ENCODE peak calls at places on chromosome 15, in six cellular contexts. One of them, this sample, is unnamed.

GRCh38 chr15:58903232-58903631 is 30.2 kb downstream of the SLTM start:
- DNase-seq in HCT116: no peak
- DNase-seq in natural killer cell: no peak
- DNase-seq in brain microvascular endothelial cell: peak; percentile 65
- DNase-seq in GM20000: no peak
- DNase-seq in A549: no peak
- DNase-seq in this sample: no peak

GRCh38 chr15:65987100-65987499 is 117.8 kb downstream of the RAB11A start:
- DNase-seq in A549: no peak
- DNase-seq in GM20000: no peak
- DNase-seq in HCT116: no peak
- DNase-seq in brain microvascular endothelial cell: no peak
- DNase-seq in natural killer cell: no peak
- DNase-seq in this sample: no peak

GRCh38 chr15:95653361-95653805 is 677.1 kb upstream of the NR2F2 start:
- DNase-seq in HCT116: no peak
- DNase-seq in GM20000: no peak
- DNase-seq in natural killer cell: no peak
- DNase-seq in brain microvascular endothelial cell: peak; percentile 38
- DNase-seq in A549: no peak
- DNase-seq in this sample: no peak

GRCh38 chr15:20348900-20349773 is 192.5 kb downstream of the GOLGA6L6 start:
- DNase-seq in A549: no peak
- DNase-seq in HCT116: no peak
- DNase-seq in GM20000: peak; percentile 45
- DNase-seq in brain microvascular endothelial cell: no peak
- DNase-seq in natural killer cell: peak; percentile 51
- DNase-seq in this sample: no peak

GRCh38 chr15:66220587-66220986 is 33.0 kb downstream of the MEGF11 start:
- DNase-seq in brain microvascular endothelial cell: no peak
- DNase-seq in GM20000: no peak
- DNase-seq in HCT116: no peak
- DNase-seq in A549: no peak
- DNase-seq in natural killer cell: no peak
- DNase-seq in this sample: no peak

GRCh38 chr15:66594344-66594743 is 28.5 kb upstream of the LCTL start:
- DNase-seq in A549: no peak
- DNase-seq in brain microvascular endothelial cell: no peak
- DNase-seq in natural killer cell: no peak
- DNase-seq in HCT116: no peak
- DNase-seq in GM20000: no peak
- DNase-seq in this sample: no peak

GRCh38 chr15:45122719-45123118 is 7.0 kb downstream of the DUOXA1 start:
- DNase-seq in HCT116: no peak
- DNase-seq in brain microvascular endothelial cell: no peak
- DNase-seq in natural killer cell: no peak
- DNase-seq in A549: no peak
- DNase-seq in GM20000: no peak
- DNase-seq in this sample: no peak

GRCh38 chr15:75045332-75046015 is 22.1 kb downstream of the PPCDC start:
- DNase-seq in HCT116: no peak
- DNase-seq in brain microvascular endothelial cell: no peak
- DNase-seq in natural killer cell: no peak
- DNase-seq in GM20000: no peak
- DNase-seq in A549: no peak
- DNase-seq in this sample: no peak

GRCh38 chr15:48955370-48955769 is 8.3 kb downstream of the SHC4 start:
- DNase-seq in natural killer cell: no peak
- DNase-seq in A549: no peak
- DNase-seq in brain microvascular endothelial cell: no peak
- DNase-seq in GM20000: no peak
- DNase-seq in HCT116: no peak
- DNase-seq in this sample: no peak

GRCh38 chr15:63941698-63942465 is 104.4 kb downstream of the DAPK2 start:
- DNase-seq in natural killer cell: no peak
- DNase-seq in brain microvascular endothelial cell: no peak
- DNase-seq in A549: no peak
- DNase-seq in GM20000: no peak
- DNase-seq in HCT116: no peak
- DNase-seq in this sample: no peak

GRCh38 chr15:63940956-63941620 is 105.2 kb downstream of the DAPK2 start:
- DNase-seq in A549: no peak
- DNase-seq in brain microvascular endothelial cell: no peak
- DNase-seq in GM20000: no peak
- DNase-seq in HCT116: no peak
- DNase-seq in natural killer cell: no peak
- DNase-seq in this sample: no peak

GRCh38 chr15:63943829-63944680 is 102.2 kb downstream of the DAPK2 start:
- DNase-seq in brain microvascular endothelial cell: no peak
- DNase-seq in A549: no peak
- DNase-seq in HCT116: no peak
- DNase-seq in natural killer cell: no peak
- DNase-seq in GM20000: no peak
- DNase-seq in this sample: no peak

GRCh38 chr15:63944681-63944955 is 101.7 kb downstream of the DAPK2 start:
- DNase-seq in HCT116: no peak
- DNase-seq in A549: no peak
- DNase-seq in brain microvascular endothelial cell: no peak
- DNase-seq in GM20000: no peak
- DNase-seq in natural killer cell: no peak
- DNase-seq in this sample: no peak

GRCh38 chr15:63942486-63943365 is 103.6 kb downstream of the DAPK2 start:
- DNase-seq in natural killer cell: no peak
- DNase-seq in GM20000: no peak
- DNase-seq in A549: no peak
- DNase-seq in HCT116: no peak
- DNase-seq in brain microvascular endothelial cell: no peak
- DNase-seq in this sample: no peak
- TF ChIP-seq CTCF in natural killer cell: no peak
- TF ChIP-seq CTCF in GM20000: no peak
- TF ChIP-seq CTCF in A549: no peak
- TF ChIP-seq CTCF in HCT116: no peak
- TF ChIP-seq CTCF in brain microvascular endothelial cell: no peak
- TF ChIP-seq CTCF in this sample: no peak

DNA sequence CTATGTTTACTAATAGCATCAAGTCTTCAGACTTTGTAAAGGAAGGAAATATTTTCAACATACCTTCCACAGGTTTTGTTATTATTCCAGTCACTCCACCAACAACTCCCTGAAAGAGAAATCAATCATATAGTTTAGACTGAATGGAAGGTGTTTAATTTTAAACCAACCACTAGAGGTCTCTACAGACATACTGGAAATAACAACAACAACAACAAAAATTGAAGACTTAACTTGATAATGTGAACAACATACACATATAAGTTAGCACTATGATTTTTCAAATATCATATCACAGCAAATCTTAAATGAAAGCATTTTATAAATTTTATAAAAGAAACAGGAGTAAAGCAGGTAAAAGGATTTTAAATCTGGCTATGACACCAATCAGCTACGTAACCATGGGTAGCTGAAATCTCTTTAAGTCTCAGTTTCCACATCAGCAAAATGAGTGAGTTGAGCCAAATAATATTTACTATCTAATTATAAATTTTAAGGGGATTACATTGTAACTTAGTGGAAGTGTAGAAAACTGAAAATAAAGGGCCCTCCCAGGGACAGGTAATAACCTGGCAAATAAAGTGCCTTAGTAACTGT is 188.2 kb downstream of the VPS13C start:
- DNase-seq in A549: peak; percentile 27
- DNase-seq in GM20000: peak; percentile 8
- DNase-seq in natural killer cell: no peak
- DNase-seq in brain microvascular endothelial cell: no peak
- DNase-seq in HCT116: peak; percentile 12
- DNase-seq in this sample: no peak
- TF ChIP-seq CTCF in A549: peak; percentile 91
- TF ChIP-seq CTCF in GM20000: no peak
- TF ChIP-seq CTCF in natural killer cell: peak; percentile 62
- TF ChIP-seq CTCF in brain microvascular endothelial cell: peak; percentile 23
- TF ChIP-seq CTCF in HCT116: peak; percentile 73
- TF ChIP-seq CTCF in this sample: peak; percentile 74

DNA sequence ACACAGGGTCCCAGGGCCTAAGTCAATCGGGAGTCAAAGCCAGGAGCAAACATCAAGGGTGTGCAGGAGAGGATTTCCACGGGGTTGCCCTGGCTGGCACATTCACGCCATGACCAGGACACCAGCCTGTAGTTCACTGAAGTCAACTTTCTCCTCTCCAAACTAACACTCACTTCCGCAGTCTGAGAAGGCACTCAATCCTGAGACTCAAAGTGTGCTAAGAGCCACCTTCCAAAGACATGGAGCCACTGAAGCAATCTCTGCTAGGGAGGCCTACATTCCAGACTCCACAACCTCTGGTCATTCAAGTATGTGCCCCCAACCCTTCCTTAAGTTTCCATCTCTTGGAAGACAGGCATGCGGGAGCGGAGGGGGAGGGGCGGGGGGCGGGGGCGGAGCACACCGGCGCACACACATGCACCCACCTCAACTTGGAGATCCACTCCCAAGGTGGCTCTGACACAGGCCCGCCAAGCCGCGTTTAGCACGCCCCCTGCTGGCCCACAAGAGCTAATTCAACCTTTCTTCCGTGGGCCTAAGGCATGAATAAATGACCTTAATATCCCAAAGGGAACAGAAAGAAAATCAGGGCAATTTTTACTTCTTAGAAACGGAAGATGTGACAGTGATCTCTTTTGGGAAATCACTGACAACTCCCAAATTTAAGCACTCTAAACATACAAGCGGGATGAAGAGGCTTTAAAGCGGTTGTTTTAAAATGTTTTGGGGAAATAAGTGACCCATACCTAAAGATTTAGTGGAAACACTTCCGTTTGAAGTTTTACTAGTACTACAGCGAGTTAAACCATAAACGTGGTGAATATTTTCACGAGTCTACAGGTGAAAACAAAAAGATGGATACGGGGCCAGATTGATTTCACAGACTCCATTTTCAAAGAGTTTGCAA is 162.5 kb upstream of the CHRNA7 start:
- DNase-seq in A549: peak; percentile 55
- DNase-seq in brain microvascular endothelial cell: peak; percentile 4
- DNase-seq in GM20000: peak; percentile 68
- DNase-seq in HCT116: peak; percentile 46
- DNase-seq in natural killer cell: peak; percentile 49
- DNase-seq in this sample: peak; percentile 55
- TF ChIP-seq CTCF in A549: peak; percentile 87
- TF ChIP-seq CTCF in brain microvascular endothelial cell: peak; percentile 85
- TF ChIP-seq CTCF in GM20000: peak; percentile 92
- TF ChIP-seq CTCF in HCT116: peak; percentile 85
- TF ChIP-seq CTCF in natural killer cell: peak; percentile 83
- TF ChIP-seq CTCF in this sample: peak; percentile 97

GRCh38 chr15:70586241-70586640 is 177.1 kb downstream of the UACA start:
- DNase-seq in A549: no peak
- DNase-seq in HCT116: no peak
- DNase-seq in GM20000: no peak
- DNase-seq in brain microvascular endothelial cell: no peak
- DNase-seq in natural killer cell: no peak
- DNase-seq in this sample: no peak
- TF ChIP-seq CTCF in A549: no peak
- TF ChIP-seq CTCF in HCT116: no peak
- TF ChIP-seq CTCF in GM20000: no peak
- TF ChIP-seq CTCF in brain microvascular endothelial cell: no peak
- TF ChIP-seq CTCF in natural killer cell: no peak
- TF ChIP-seq CTCF in this sample: no peak

This sample was measured in progenitor cell of endocrine pancreas.